ENCODE peak calls at places on chromosomes 5 and 9, in six cellular contexts. J is cardiac muscle cell; N is stimulated activated CD4-positive, alpha-beta T cell treated with anti-CD3 and anti-CD28 coated beads, TNF-alpha, amount 100 ng/mL, for 4 hours; T is fibroblast of the aortic adventitia; B is epithelial cell of proximal tubule; I is substantia nigra. R is an unnamed sample.

GRCh38 chr9:127903557-127904475 is 4.4 kb upstream of the ST6GALNAC6 start:
- DNase-seq in J (no peak), N (no peak), T (no peak), B (no peak), I (no peak), R (peak; percentile 52)

GRCh38 chr9:4196886-4197285 is 103.0 kb downstream of the GLIS3 start:
- DNase-seq in J (no peak), N (no peak), T (peak; percentile 15), B (no peak), I (no peak), R (no peak)

GRCh38 chr9:138098116-138098907 is 220.7 kb downstream of the CACNA1B start:
- DNase-seq in J (no peak), N (no peak), T (no peak), B (no peak), I (no peak), R (no peak)

GRCh38 chr5:10537614-10538013 is 26.3 kb upstream of the ANKRD33B start:
- DNase-seq in J (no peak), N (no peak), T (no peak), B (no peak), I (no peak), R (no peak)

GRCh38 chr5:133362438-133362837 is 249.9 kb downstream of the FSTL4 start:
- DNase-seq in J (no peak), N (no peak), T (no peak), B (no peak), I (no peak), R (no peak)

GRCh38 chr5:175686826-175687225 is 29.0 kb downstream of the HRH2 start:
- DNase-seq in J (no peak), N (no peak), T (no peak), B (no peak), I (no peak), R (no peak)

GRCh38 chr9:79408617-79409016 is 163.1 kb upstream of the TLE4 start:
- DNase-seq in J (no peak), N (no peak), T (no peak), B (peak; percentile 6), I (no peak), R (no peak)

GRCh38 chr5:1208743-1209551 is 7.6 kb downstream of the SLC6A19 start:
- DNase-seq in J (peak; percentile 26), N (no peak), T (peak; percentile 20), B (no peak), I (no peak), R (no peak)

GRCh38 chr9:19665146-19665863 is 123.5 kb downstream of the SLC24A2 start:
- DNase-seq in J (no peak), N (no peak), T (no peak), B (no peak), I (no peak), R (no peak)

GRCh38 chr9:117021881-117022280 is 334.8 kb downstream of the TRIM32 start:
- DNase-seq in J (no peak), N (no peak), T (no peak), B (no peak), I (no peak), R (no peak)